ENCODE peak calls at places on chromosomes 11 and 22, in five cellular contexts. R is HFFc6, U is NCI-H460, P is Calu3, G is nephron progenitor cell. I is an unnamed sample.

GRCh38 chr11:123504401-123504800 is 74.3 kb downstream of the GRAMD1B start:
- DNase-seq in R (no peak), U (no peak), G (no peak), P (no peak), I (no peak)

GRCh38 chr11:65353900-65354264 is 669 bp upstream of the TIGD3 start:
- DNase-seq in R (no peak), U (no peak), G (no peak), P (no peak), I (no peak)

GRCh38 chr11:110297082-110297725 is 790 bp upstream of the RDX start:
- DNase-seq in G (no peak), U (no peak), R (peak), P (no peak), I (peak)

GRCh38 chr11:113907681-113908080 is 3.1 kb downstream of the HTR3B start:
- DNase-seq in U (no peak), G (no peak), P (no peak), R (no peak), I (no peak)

GRCh38 chr11:47164321-47164720 is 12.4 kb downstream of the ARFGAP2 start:
- DNase-seq in U (no peak), P (no peak), R (no peak), G (no peak), I (no peak)

GRCh38 chr11:1349074-1349931 is 39.9 kb upstream of the TOLLIP start:
- DNase-seq in U (no peak), G (peak), P (no peak), R (no peak), I (no peak)

GRCh38 chr11:126231725-126232459 is 20.3 kb downstream of the FAM118B start:
- DNase-seq in G (no peak), U (no peak), P (no peak), R (peak), I (no peak)

GRCh38 chr11:111730871-111731591 is 35.2 kb downstream of the PPP2R1B start:
- DNase-seq in G (no peak), P (no peak), U (peak), R (no peak), I (no peak)

GRCh38 chr11:36014499-36014898 is 70.6 kb downstream of the LDLRAD3 start:
- DNase-seq in R (no peak), U (no peak), P (no peak), G (no peak), I (no peak)

GRCh38 chr11:45527898-45528297 is 137.5 kb downstream of the CHST1 start:
- DNase-seq in U (no peak), R (no peak), P (no peak), G (no peak), I (no peak)

GRCh38 chr22:30079952-30080533 is at the start of gene HORMAD2:
- DNase-seq in R (no peak), G (peak), P (no peak), U (no peak), I (no peak)

GRCh38 chr11:121539000-121539399 is 86.2 kb upstream of the SORL1-AS1 start:
- DNase-seq in P (no peak), U (no peak), R (no peak), G (no peak), I (no peak)

GRCh38 chr11:20011294-20011951 is 148.9 kb downstream of the DBX1 start:
- DNase-seq in U (no peak), R (no peak), P (peak), G (no peak), I (no peak)

GRCh38 chr11:113401718-113402117 is 14.1 kb downstream of the ANKK1 start:
- DNase-seq in P (peak), G (no peak), U (peak), R (peak), I (peak)

GRCh38 chr22:45903355-45904149 is 73.4 kb downstream of the WNT7B start:
- DNase-seq in P (peak), R (peak), G (peak), U (no peak), I (peak)

GRCh38 chr22:20729194-20729593 is 44.7 kb upstream of the SERPIND1 start:
- DNase-seq in U (no peak), R (no peak), G (no peak), P (no peak), I (no peak)

GRCh38 chr11:17238377-17238776 is 30.6 kb upstream of the PIK3C2A start:
- DNase-seq in R (no peak), U (no peak), P (no peak), G (no peak), I (no peak)

I was measured in AG08395.